ENCODE peak calls at places on chromosome 18, in seven cellular contexts. R, L, Q, H, P, U and O are unnamed samples.

GRCh38 chr18:36685580-36685979 is 143.2 kb downstream of the TPGS2 start:
- DNase-seq in H (no peak), L (no peak), Q (no peak), P (no peak), U (no peak), R (no peak), O (no peak)

GRCh38 chr18:75840131-75840530 is 412.6 kb upstream of the SMIM21 start:
- DNase-seq in H (no peak), U (no peak), L (no peak), R (no peak), Q (no peak), P (no peak), O (no peak)

GRCh38 chr18:46920067-46920466 is 2.7 kb downstream of the KATNAL2 start:
- DNase-seq in P (no peak), L (no peak), R (no peak), U (no peak), Q (no peak), H (no peak), O (no peak)

GRCh38 chr18:27136208-27136535 is 48.9 kb downstream of the CHST9 start:
- DNase-seq in R (peak), P (no peak), L (no peak), H (no peak), Q (no peak), U (no peak), O (no peak)

GRCh38 chr18:55510809-55511208 is 77.2 kb downstream of the TCF4 start:
- DNase-seq in L (peak), H (no peak), Q (no peak), P (no peak), U (no peak), R (peak), O (no peak)

GRCh38 chr18:72867721-72868665 is at the start of gene NETO1:
- DNase-seq in H (peak), U (no peak), L (no peak), P (no peak), R (no peak), Q (no peak), O (no peak)

GRCh38 chr18:58350526-58350925 is 278.4 kb downstream of the ALPK2 start:
- DNase-seq in R (peak), U (no peak), L (no peak), H (no peak), Q (no peak), P (no peak), O (no peak)

GRCh38 chr18:54162431-54162830 is 62.0 kb downstream of the MBD2 start:
- DNase-seq in Q (no peak), P (no peak), U (no peak), L (no peak), H (no peak), R (peak), O (no peak)

GRCh38 chr18:3157086-3157485 is 62.7 kb downstream of the MYOM1 start:
- DNase-seq in R (no peak), Q (no peak), U (no peak), H (no peak), L (no peak), P (no peak), O (no peak)

GRCh38 chr18:55900380-55900779 is 312.4 kb upstream of the TCF4 start:
- DNase-seq in U (no peak), L (no peak), Q (no peak), P (no peak), H (no peak), R (peak), O (no peak)

GRCh38 chr18:45566025-45566740 is 49.1 kb upstream of the SLC14A2 start:
- DNase-seq in Q (no peak), U (no peak), H (no peak), L (no peak), P (no peak), R (peak), O (no peak)

GRCh38 chr18:30485078-30485477 is 557.5 kb downstream of the DSC3 start:
- DNase-seq in R (no peak), H (no peak), U (no peak), L (no peak), Q (no peak), P (no peak), O (no peak)

GRCh38 chr18:8359076-8359475 is 250.2 kb upstream of the RAB12 start:
- DNase-seq in H (no peak), U (no peak), P (peak), Q (no peak), L (no peak), R (no peak), O (no peak)

GRCh38 chr18:79405019-79405780 is 9.5 kb downstream of the NFATC1 start:
- DNase-seq in U (peak), L (no peak), Q (peak), P (no peak), R (no peak), H (no peak), O (no peak)

GRCh38 chr18:36360256-36360909 is 62.9 kb downstream of the FHOD3 start:
- DNase-seq in H (no peak), Q (no peak), P (no peak), U (no peak), R (no peak), L (no peak), O (no peak)

GRCh38 chr18:7417742-7418141 is 149.4 kb upstream of the PTPRM start:
- DNase-seq in Q (no peak), P (no peak), R (peak), L (no peak), H (no peak), U (no peak), O (no peak)

GRCh38 chr18:8661754-8662573 is 43.4 kb upstream of the MTCL1 start:
- DNase-seq in P (peak), H (peak), U (no peak), Q (no peak), L (peak), R (peak), O (peak)

GRCh38 chr18:58535340-58536186 is 93.3 kb downstream of the ALPK2 start:
- DNase-seq in R (peak), Q (no peak), L (peak), U (no peak), H (no peak), P (no peak), O (no peak)

GRCh38 chr18:2535419-2535910 is 35.8 kb downstream of the METTL4 start:
- DNase-seq in P (no peak), H (no peak), R (no peak), U (no peak), Q (no peak), L (peak), O (no peak)

GRCh38 chr18:2827076-2827475 is 19.7 kb upstream of the EMILIN2 start:
- DNase-seq in U (no peak), R (peak), P (no peak), Q (no peak), L (no peak), H (no peak), O (peak)

GRCh38 chr18:64981915-64982314 is 768.9 kb upstream of the CDH7 start:
- DNase-seq in U (no peak), P (no peak), L (no peak), R (no peak), H (no peak), Q (no peak), O (no peak)

GRCh38 chr18:26706796-26707406 is 158.5 kb upstream of the KCTD1 start:
- DNase-seq in L (no peak), P (no peak), U (no peak), R (no peak), H (no peak), Q (no peak), O (no peak)

GRCh38 chr18:59426855-59427254 is 67.8 kb upstream of the LMAN1 start:
- DNase-seq in H (no peak), R (no peak), P (peak), L (no peak), U (no peak), Q (no peak), O (no peak)

GRCh38 chr18:8260319-8260718 is 348.9 kb upstream of the RAB12 start:
- DNase-seq in H (no peak), R (peak), U (no peak), Q (no peak), P (no peak), L (no peak), O (no peak)

GRCh38 chr18:13381907-13382682 is 163.5 kb downstream of the LDLRAD4 start:
- DNase-seq in L (peak), H (no peak), R (peak), P (peak), U (peak), Q (peak), O (no peak)

GRCh38 chr18:11368020-11368419 is 218.7 kb upstream of the PIEZO2 start:
- DNase-seq in P (no peak), U (no peak), R (no peak), Q (no peak), L (no peak), H (no peak), O (no peak)

GRCh38 chr18:63182861-63183260 is 136.7 kb downstream of the BCL2 start:
- DNase-seq in P (peak), H (no peak), Q (no peak), R (no peak), U (no peak), L (no peak), O (no peak)

GRCh38 chr18:55136864-55137263 is 177.6 kb upstream of the CCDC68 start:
- DNase-seq in P (no peak), Q (no peak), U (no peak), R (peak), H (no peak), L (no peak), O (no peak)

GRCh38 chr18:56115072-56116038 is 523.0 kb downstream of the TXNL1 start:
- DNase-seq in H (no peak), L (no peak), P (no peak), U (no peak), R (no peak), Q (no peak), O (no peak)

GRCh38 chr18:43692291-43692690 is 415.0 kb upstream of the SYT4 start:
- DNase-seq in H (no peak), P (no peak), R (peak), U (no peak), L (no peak), Q (no peak), O (no peak)

GRCh38 chr18:11408555-11408954 is 200.8 kb upstream of the SLC35G4 start:
- DNase-seq in P (no peak), Q (no peak), H (no peak), U (no peak), R (no peak), L (no peak), O (no peak)

GRCh38 chr18:72848534-72849237 is 19.1 kb downstream of the NETO1 start:
- DNase-seq in U (no peak), L (no peak), P (no peak), R (no peak), H (no peak), Q (no peak), O (no peak)